ENCODE peak calls at places on chromosomes 16 and 17, in seven cellular contexts. Y, H, A, L, V, S and U are unnamed samples.

GRCh38 chr17:48626470-48627241 is 498 bp upstream of the HOXB9 start:
- DNase-seq in Y (no peak), H (no peak), A (no peak), L (no peak), V (no peak), S (peak; percentile 13), U (no peak)

GRCh38 chr17:13776027-13776551 is 174.4 kb upstream of the HS3ST3A1 start:
- DNase-seq in Y (no peak), H (no peak), A (no peak), L (no peak), V (peak; percentile 46), S (no peak), U (peak; percentile 18)

GRCh38 chr16:80948886-80949502 is 57.7 kb downstream of the CMC2 start:
- DNase-seq in Y (no peak), H (no peak), A (no peak), L (no peak), V (peak; percentile 57), S (no peak), U (no peak)

GRCh38 chr17:413706-414440 is 61.3 kb upstream of the RPH3AL start:
- DNase-seq in Y (no peak), H (no peak), A (no peak), L (no peak), V (no peak), S (no peak), U (no peak)

GRCh38 chr16:795580-796229 is 4.8 kb downstream of the GNG13 start:
- DNase-seq in Y (no peak), H (no peak), A (no peak), L (no peak), V (no peak), S (no peak), U (no peak)

GRCh38 chr16:31093132-31093703 is 1.4 kb downstream of the VKORC1 start:
- DNase-seq in Y (peak; percentile 49), H (no peak), A (no peak), L (no peak), V (no peak), S (peak; percentile 11), U (no peak)

GRCh38 chr16:54165174-54165911 is 121.2 kb downstream of the IRX3 start:
- DNase-seq in Y (no peak), H (no peak), A (no peak), L (no peak), V (no peak), S (no peak), U (no peak)

GRCh38 chr16:75204410-75204758 is 2.6 kb downstream of the CTRB2 start:
- DNase-seq in Y (no peak), H (no peak), A (no peak), L (no peak), V (peak; percentile 2), S (no peak), U (no peak)

GRCh38 chr16:11431915-11432465 is 86.7 kb downstream of the RMI2 start:
- DNase-seq in Y (no peak), H (no peak), A (no peak), L (no peak), V (no peak), S (no peak), U (no peak)

GRCh38 chr17:16283705-16284104 is 66.7 kb downstream of the PIGL start:
- DNase-seq in Y (peak; percentile 66), H (no peak), A (no peak), L (no peak), V (no peak), S (no peak), U (no peak)

GRCh38 chr17:14525551-14526455 is 224.9 kb downstream of the HS3ST3B1 start:
- DNase-seq in Y (no peak), H (no peak), A (no peak), L (no peak), V (no peak), S (no peak), U (no peak)

GRCh38 chr16:72561-73537 is at the start of gene RHBDF1:
- DNase-seq in Y (peak; percentile 70), H (no peak), A (peak; percentile 45), L (no peak), V (peak; percentile 79), S (no peak), U (no peak)

GRCh38 chr16:3822366-3823045 is 58.0 kb downstream of the CREBBP start:
- DNase-seq in Y (no peak), H (no peak), A (no peak), L (no peak), V (no peak), S (no peak), U (no peak)

GRCh38 chr17:81179861-81180260 is 13.8 kb upstream of the AATK start:
- DNase-seq in Y (no peak), H (no peak), A (no peak), L (no peak), V (no peak), S (no peak), U (no peak)

GRCh38 chr17:50954641-50955121 is 88.5 kb upstream of the TOB1 start:
- DNase-seq in Y (peak; percentile 42), H (no peak), A (no peak), L (no peak), V (no peak), S (no peak), U (no peak)

GRCh38 chr17:17694229-17695081 is 13.2 kb downstream of the RAI1 start:
- DNase-seq in Y (peak; percentile 73), H (peak; percentile 60), A (peak; percentile 63), L (peak; percentile 76), V (peak; percentile 80), S (peak; percentile 81), U (no peak)

GRCh38 chr17:61309857-61310256 is 89.8 kb upstream of the TBX2 start:
- DNase-seq in Y (no peak), H (no peak), A (no peak), L (no peak), V (no peak), S (no peak), U (peak; percentile 55)

GRCh38 chr16:13791095-13791494 is 128.9 kb upstream of the ERCC4 start:
- DNase-seq in Y (no peak), H (no peak), A (no peak), L (no peak), V (no peak), S (no peak), U (no peak)

GRCh38 chr17:10192500-10192899 is 5.9 kb downstream of the GAS7 start:
- DNase-seq in Y (no peak), H (no peak), A (no peak), L (no peak), V (no peak), S (no peak), U (no peak)